ENCODE peak calls at places on chromosomes 12 and 14, in eight cellular contexts. One of them, this sample, is unnamed.

GRCh38 chr12:20513189-20513588 is 144.9 kb downstream of the PDE3A start:
- DNase-seq in fibroblast of lung: peak
- DNase-seq in endothelial cell of umbilical vein: no peak
- DNase-seq in GM23248: peak
- DNase-seq in SK-N-MC: no peak
- DNase-seq in PC-3: no peak
- DNase-seq in neural progenitor cell: no peak
- DNase-seq in HCT116: no peak
- DNase-seq in this sample: no peak

GRCh38 chr14:67541448-67542387 is 8.6 kb downstream of the PLEKHH1 start:
- DNase-seq in fibroblast of lung: no peak
- DNase-seq in endothelial cell of umbilical vein: no peak
- DNase-seq in GM23248: no peak
- DNase-seq in SK-N-MC: no peak
- DNase-seq in PC-3: no peak
- DNase-seq in neural progenitor cell: peak
- DNase-seq in HCT116: no peak
- DNase-seq in this sample: no peak

GRCh38 chr12:45669093-45669492 is 60.4 kb upstream of the ARID2 start:
- DNase-seq in fibroblast of lung: peak
- DNase-seq in endothelial cell of umbilical vein: no peak
- DNase-seq in GM23248: no peak
- DNase-seq in SK-N-MC: no peak
- DNase-seq in PC-3: no peak
- DNase-seq in neural progenitor cell: no peak
- DNase-seq in HCT116: no peak
- DNase-seq in this sample: no peak

GRCh38 chr14:73786632-73786941 is 65.0 kb upstream of the PTGR2 start:
- DNase-seq in fibroblast of lung: peak
- DNase-seq in endothelial cell of umbilical vein: peak
- DNase-seq in GM23248: peak
- DNase-seq in SK-N-MC: no peak
- DNase-seq in PC-3: peak
- DNase-seq in neural progenitor cell: peak
- DNase-seq in HCT116: no peak
- DNase-seq in this sample: peak

GRCh38 chr12:47032644-47033043 is 46.8 kb upstream of the PCED1B start:
- DNase-seq in fibroblast of lung: peak
- DNase-seq in endothelial cell of umbilical vein: peak
- DNase-seq in GM23248: peak
- DNase-seq in SK-N-MC: peak
- DNase-seq in PC-3: peak
- DNase-seq in neural progenitor cell: peak
- DNase-seq in HCT116: peak
- DNase-seq in this sample: peak

GRCh38 chr12:452667-453210 is 7.0 kb upstream of the B4GALNT3 start:
- DNase-seq in fibroblast of lung: no peak
- DNase-seq in endothelial cell of umbilical vein: no peak
- DNase-seq in GM23248: peak
- DNase-seq in SK-N-MC: no peak
- DNase-seq in PC-3: no peak
- DNase-seq in neural progenitor cell: no peak
- DNase-seq in HCT116: no peak
- DNase-seq in this sample: no peak

GRCh38 chr12:87509233-87509820 is 519.9 kb downstream of the C12orf50 start:
- DNase-seq in fibroblast of lung: peak
- DNase-seq in endothelial cell of umbilical vein: peak
- DNase-seq in GM23248: peak
- DNase-seq in SK-N-MC: no peak
- DNase-seq in PC-3: peak
- DNase-seq in neural progenitor cell: no peak
- DNase-seq in HCT116: peak
- DNase-seq in this sample: peak

GRCh38 chr12:94276725-94277124 is 128.3 kb downstream of the PLXNC1 start:
- DNase-seq in fibroblast of lung: no peak
- DNase-seq in endothelial cell of umbilical vein: no peak
- DNase-seq in GM23248: no peak
- DNase-seq in SK-N-MC: no peak
- DNase-seq in PC-3: no peak
- DNase-seq in neural progenitor cell: no peak
- DNase-seq in HCT116: no peak
- DNase-seq in this sample: no peak

GRCh38 chr14:104093366-104094055 is 8.0 kb downstream of the ASPG start:
- DNase-seq in fibroblast of lung: no peak
- DNase-seq in endothelial cell of umbilical vein: no peak
- DNase-seq in GM23248: peak
- DNase-seq in SK-N-MC: no peak
- DNase-seq in PC-3: peak
- DNase-seq in neural progenitor cell: no peak
- DNase-seq in HCT116: no peak
- DNase-seq in this sample: no peak

GRCh38 chr14:90815817-90816662 is at the start of gene TTC7B:
- DNase-seq in fibroblast of lung: peak
- DNase-seq in endothelial cell of umbilical vein: no peak
- DNase-seq in GM23248: peak
- DNase-seq in SK-N-MC: no peak
- DNase-seq in PC-3: peak
- DNase-seq in neural progenitor cell: peak
- DNase-seq in HCT116: no peak
- DNase-seq in this sample: peak

GRCh38 chr12:107320929-107321618 is 227.7 kb upstream of the CRY1 start:
- DNase-seq in fibroblast of lung: no peak
- DNase-seq in endothelial cell of umbilical vein: no peak
- DNase-seq in GM23248: peak
- DNase-seq in SK-N-MC: no peak
- DNase-seq in PC-3: peak
- DNase-seq in neural progenitor cell: peak
- DNase-seq in HCT116: no peak
- DNase-seq in this sample: peak

GRCh38 chr14:71388862-71389261 is 481.6 kb downstream of the PCNX1 start:
- DNase-seq in fibroblast of lung: no peak
- DNase-seq in endothelial cell of umbilical vein: no peak
- DNase-seq in GM23248: no peak
- DNase-seq in SK-N-MC: no peak
- DNase-seq in PC-3: peak
- DNase-seq in neural progenitor cell: no peak
- DNase-seq in HCT116: no peak
- DNase-seq in this sample: no peak

GRCh38 chr12:64780531-64781373 is 21.5 kb upstream of the GNS start:
- DNase-seq in fibroblast of lung: no peak
- DNase-seq in endothelial cell of umbilical vein: peak
- DNase-seq in GM23248: peak
- DNase-seq in SK-N-MC: no peak
- DNase-seq in PC-3: peak
- DNase-seq in neural progenitor cell: peak
- DNase-seq in HCT116: no peak
- DNase-seq in this sample: peak

DNA sequence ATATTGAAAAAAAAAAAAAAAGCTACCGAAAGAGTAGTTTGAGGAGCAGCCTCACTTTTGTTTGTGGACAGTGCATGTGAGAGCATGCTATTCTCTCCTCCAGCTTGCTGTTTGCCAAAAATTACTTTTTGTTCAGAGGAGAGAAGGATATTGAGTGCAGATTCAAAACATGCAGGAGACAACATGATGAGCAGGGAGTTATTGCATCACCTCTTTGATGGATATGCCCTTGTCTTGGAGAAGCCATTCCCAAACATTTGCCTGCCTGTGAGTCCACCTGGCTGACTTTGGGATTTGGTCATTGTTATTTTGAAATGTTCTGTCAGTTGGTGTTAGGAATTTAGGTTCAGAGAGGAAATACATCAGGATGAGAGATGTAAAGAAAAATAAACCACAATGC is 2.4 kb downstream of the C12orf75 start:
- DNase-seq in fibroblast of lung: no peak
- DNase-seq in endothelial cell of umbilical vein: no peak
- DNase-seq in GM23248: peak
- DNase-seq in SK-N-MC: no peak
- DNase-seq in PC-3: no peak
- DNase-seq in neural progenitor cell: no peak
- DNase-seq in HCT116: no peak
- DNase-seq in this sample: no peak
- TF ChIP-seq EZH2 in fibroblast of lung: no peak
- TF ChIP-seq EZH2 in endothelial cell of umbilical vein: no peak
- TF ChIP-seq EZH2 in GM23248: no peak
- TF ChIP-seq EZH2 in SK-N-MC: no peak
- TF ChIP-seq EZH2 in PC-3: no peak
- TF ChIP-seq EZH2 in neural progenitor cell: no peak
- TF ChIP-seq EZH2 in HCT116: no peak
- TF ChIP-seq EZH2 in this sample: no peak

GRCh38 chr14:60647081-60647836 is 2.0 kb downstream of the SIX1 start:
- DNase-seq in fibroblast of lung: peak
- DNase-seq in endothelial cell of umbilical vein: peak
- DNase-seq in GM23248: peak
- DNase-seq in SK-N-MC: no peak
- DNase-seq in PC-3: peak
- DNase-seq in neural progenitor cell: peak
- DNase-seq in HCT116: no peak
- DNase-seq in this sample: peak

GRCh38 chr14:60647837-60648168 is 1.5 kb downstream of the SIX1 start:
- DNase-seq in fibroblast of lung: no peak
- DNase-seq in endothelial cell of umbilical vein: no peak
- DNase-seq in GM23248: peak
- DNase-seq in SK-N-MC: no peak
- DNase-seq in PC-3: no peak
- DNase-seq in neural progenitor cell: no peak
- DNase-seq in HCT116: no peak
- DNase-seq in this sample: peak

GRCh38 chr14:60648934-60649814 is at the start of gene SIX1:
- DNase-seq in fibroblast of lung: peak
- DNase-seq in endothelial cell of umbilical vein: peak
- DNase-seq in GM23248: peak
- DNase-seq in SK-N-MC: no peak
- DNase-seq in PC-3: peak
- DNase-seq in neural progenitor cell: peak
- DNase-seq in HCT116: peak
- DNase-seq in this sample: peak

GRCh38 chr14:60649815-60650381 is 621 bp upstream of the SIX1 start:
- DNase-seq in fibroblast of lung: peak
- DNase-seq in endothelial cell of umbilical vein: no peak
- DNase-seq in GM23248: peak
- DNase-seq in SK-N-MC: no peak
- DNase-seq in PC-3: peak
- DNase-seq in neural progenitor cell: peak
- DNase-seq in HCT116: no peak
- DNase-seq in this sample: peak

GRCh38 chr14:60648169-60648933 is 926 bp downstream of the SIX1 start:
- DNase-seq in fibroblast of lung: no peak
- DNase-seq in endothelial cell of umbilical vein: no peak
- DNase-seq in GM23248: peak
- DNase-seq in SK-N-MC: no peak
- DNase-seq in PC-3: peak
- DNase-seq in neural progenitor cell: peak
- DNase-seq in HCT116: no peak
- DNase-seq in this sample: peak
- TF ChIP-seq EZH2 in fibroblast of lung: no peak
- TF ChIP-seq EZH2 in endothelial cell of umbilical vein: peak
- TF ChIP-seq EZH2 in GM23248: no peak
- TF ChIP-seq EZH2 in SK-N-MC: no peak
- TF ChIP-seq EZH2 in PC-3: no peak
- TF ChIP-seq EZH2 in neural progenitor cell: peak
- TF ChIP-seq EZH2 in HCT116: no peak
- TF ChIP-seq EZH2 in this sample: peak

GRCh38 chr12:119808441-119808840 is 68.7 kb downstream of the CIT start:
- DNase-seq in fibroblast of lung: no peak
- DNase-seq in endothelial cell of umbilical vein: no peak
- DNase-seq in GM23248: peak
- DNase-seq in SK-N-MC: no peak
- DNase-seq in PC-3: peak
- DNase-seq in neural progenitor cell: no peak
- DNase-seq in HCT116: no peak
- DNase-seq in this sample: peak
- TF ChIP-seq EZH2 in fibroblast of lung: no peak
- TF ChIP-seq EZH2 in endothelial cell of umbilical vein: no peak
- TF ChIP-seq EZH2 in GM23248: no peak
- TF ChIP-seq EZH2 in SK-N-MC: no peak
- TF ChIP-seq EZH2 in PC-3: no peak
- TF ChIP-seq EZH2 in neural progenitor cell: no peak
- TF ChIP-seq EZH2 in HCT116: no peak
- TF ChIP-seq EZH2 in this sample: no peak

DNA sequence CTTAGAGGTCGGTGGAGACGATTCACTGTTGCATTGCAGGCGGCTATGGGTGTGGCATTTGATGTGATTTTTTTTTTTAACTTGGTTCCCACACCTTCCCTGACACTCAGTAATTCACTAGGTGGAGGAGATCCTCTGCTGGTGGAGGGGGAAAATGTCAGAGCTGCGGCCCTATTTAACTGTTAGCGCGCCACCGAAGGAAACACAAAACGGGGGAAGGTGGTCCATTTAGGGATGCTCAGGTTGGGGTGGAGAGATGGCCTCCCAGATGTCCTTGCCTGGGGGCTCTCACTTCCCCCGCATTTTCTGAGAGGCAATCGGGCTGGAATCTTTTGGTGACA is 4.3 kb upstream of the HOXC12 start:
- DNase-seq in fibroblast of lung: no peak
- DNase-seq in endothelial cell of umbilical vein: no peak
- DNase-seq in GM23248: no peak
- DNase-seq in SK-N-MC: no peak
- DNase-seq in PC-3: peak
- DNase-seq in neural progenitor cell: no peak
- DNase-seq in HCT116: no peak
- DNase-seq in this sample: no peak
- TF ChIP-seq EZH2 in fibroblast of lung: no peak
- TF ChIP-seq EZH2 in endothelial cell of umbilical vein: no peak
- TF ChIP-seq EZH2 in GM23248: peak
- TF ChIP-seq EZH2 in SK-N-MC: no peak
- TF ChIP-seq EZH2 in PC-3: no peak
- TF ChIP-seq EZH2 in neural progenitor cell: peak
- TF ChIP-seq EZH2 in HCT116: no peak
- TF ChIP-seq EZH2 in this sample: no peak

DNA sequence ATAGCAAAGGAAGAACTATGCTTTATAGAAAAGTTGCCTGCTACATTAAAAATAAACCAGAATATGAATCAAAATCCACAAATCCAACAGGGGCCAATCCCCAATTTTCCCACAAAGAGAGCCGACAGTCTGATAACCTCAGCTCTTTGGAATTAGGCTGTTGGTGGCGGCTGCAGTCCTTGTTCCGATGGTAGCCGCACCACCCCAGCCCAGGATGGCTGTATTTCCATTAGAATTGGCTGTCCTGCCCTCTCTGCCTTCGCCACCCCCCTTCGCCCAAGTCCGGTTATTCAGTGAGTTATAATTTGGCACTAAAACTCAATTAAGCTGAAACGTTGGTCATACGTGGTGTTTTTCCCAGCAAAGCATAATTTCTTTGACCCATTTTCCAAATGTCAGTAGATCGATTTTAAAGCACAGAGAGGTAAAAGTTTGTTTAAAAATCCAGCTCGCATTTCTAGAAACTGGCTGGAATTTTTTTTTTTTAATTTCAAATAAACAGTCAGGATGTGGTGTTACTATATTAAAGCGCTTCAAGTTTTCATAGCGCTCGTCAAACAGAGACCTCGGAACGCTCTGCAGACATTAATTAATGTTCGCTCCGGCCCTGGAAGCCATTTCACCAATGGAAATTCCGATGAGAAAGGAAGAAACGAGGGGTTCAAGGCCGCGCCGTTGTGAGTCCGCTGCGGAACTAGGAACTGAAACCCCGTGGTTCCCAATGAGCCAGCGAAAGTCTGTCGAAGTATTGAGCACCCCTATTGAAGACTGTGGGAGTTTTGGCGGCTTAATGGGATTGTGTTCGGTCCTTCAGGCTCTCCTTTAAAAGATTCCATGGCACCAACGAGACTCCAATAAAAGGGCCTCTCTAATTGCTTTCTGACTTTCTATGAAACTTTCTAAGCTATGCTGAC is 104.8 kb upstream of the DIO3 start:
- DNase-seq in fibroblast of lung: no peak
- DNase-seq in endothelial cell of umbilical vein: no peak
- DNase-seq in GM23248: no peak
- DNase-seq in SK-N-MC: no peak
- DNase-seq in PC-3: no peak
- DNase-seq in neural progenitor cell: peak
- DNase-seq in HCT116: no peak
- DNase-seq in this sample: no peak
- TF ChIP-seq EZH2 in fibroblast of lung: no peak
- TF ChIP-seq EZH2 in endothelial cell of umbilical vein: no peak
- TF ChIP-seq EZH2 in GM23248: no peak
- TF ChIP-seq EZH2 in SK-N-MC: no peak
- TF ChIP-seq EZH2 in PC-3: no peak
- TF ChIP-seq EZH2 in neural progenitor cell: peak
- TF ChIP-seq EZH2 in HCT116: no peak
- TF ChIP-seq EZH2 in this sample: peak

This sample was measured in mammary epithelial cell.